ENCODE peak calls at places on chromosomes 11 and 22, in ten cellular contexts. J, F, C, H, G, I, S, K, U and O are unnamed samples.

GRCh38 chr11:106088896-106089295 is 11.4 kb downstream of the AASDHPPT start:
- DNase-seq in J (no peak), F (no peak), C (no peak), H (no peak), G (no peak), I (peak), S (no peak), K (no peak), U (no peak), O (no peak)

GRCh38 chr22:26527574-26528465 is 15.5 kb upstream of the TFIP11 start:
- DNase-seq in J (no peak), F (no peak), C (no peak), H (no peak), G (no peak), I (no peak), S (no peak), K (no peak), U (no peak), O (no peak)

GRCh38 chr11:9565822-9566560 is 7.5 kb upstream of the WEE1 start:
- DNase-seq in J (peak), F (peak), C (peak), H (peak), G (peak), I (peak), S (peak), K (peak), U (peak), O (peak)

GRCh38 chr22:49323751-49324415 is 503.8 kb downstream of the BRD1 start:
- DNase-seq in J (no peak), F (no peak), C (no peak), H (no peak), G (no peak), I (no peak), S (no peak), K (no peak), U (no peak), O (no peak)

GRCh38 chr11:9662273-9662672 is 1.6 kb upstream of the SWAP70 start:
- DNase-seq in J (no peak), F (peak), C (no peak), H (no peak), G (no peak), I (no peak), S (no peak), K (peak), U (no peak), O (peak)

GRCh38 chr11:64608260-64608538 is 17.2 kb downstream of the SLC22A12 start:
- DNase-seq in J (no peak), F (no peak), C (no peak), H (no peak), G (no peak), I (no peak), S (no peak), K (no peak), U (no peak), O (no peak)

GRCh38 chr22:40383905-40384304 is 13.5 kb downstream of the SGSM3 start:
- DNase-seq in J (no peak), F (peak), C (no peak), H (no peak), G (no peak), I (peak), S (no peak), K (no peak), U (peak), O (no peak)

GRCh38 chr11:10920875-10921274 is 63.0 kb upstream of the ZBED5 start:
- DNase-seq in J (no peak), F (no peak), C (no peak), H (no peak), G (no peak), I (no peak), S (no peak), K (no peak), U (no peak), O (no peak)

GRCh38 chr22:27982630-27983180 is 63.6 kb upstream of the PITPNB start:
- DNase-seq in J (no peak), F (no peak), C (no peak), H (no peak), G (no peak), I (no peak), S (no peak), K (no peak), U (no peak), O (no peak)

GRCh38 chr11:124600924-124601323 is 10.3 kb upstream of the PANX3 start:
- DNase-seq in J (no peak), F (no peak), C (no peak), H (no peak), G (no peak), I (no peak), S (no peak), K (no peak), U (no peak), O (no peak)

GRCh38 chr11:45900916-45901617 is 6.0 kb downstream of the FREY1 start:
- DNase-seq in J (no peak), F (no peak), C (no peak), H (no peak), G (peak), I (no peak), S (no peak), K (no peak), U (peak), O (no peak)

GRCh38 chr11:130979386-130979972 is 63.2 kb upstream of the SNX19 start:
- DNase-seq in J (no peak), F (peak), C (no peak), H (no peak), G (no peak), I (peak), S (no peak), K (no peak), U (peak), O (peak)

GRCh38 chr11:64415996-64416728 is 57.2 kb downstream of the RPS6KA4 start:
- DNase-seq in J (no peak), F (no peak), C (no peak), H (no peak), G (no peak), I (no peak), S (no peak), K (no peak), U (no peak), O (no peak)

GRCh38 chr11:85664561-85665481 is at the start of gene CREBZF:
- DNase-seq in J (peak), F (peak), C (peak), H (peak), G (peak), I (peak), S (peak), K (peak), U (peak), O (peak)

GRCh38 chr22:41991111-41991510 is 7.5 kb upstream of the WBP2NL start:
- DNase-seq in J (no peak), F (no peak), C (no peak), H (no peak), G (no peak), I (no peak), S (no peak), K (no peak), U (no peak), O (no peak)

GRCh38 chr11:35950082-35950481 is 6.2 kb downstream of the LDLRAD3 start:
- DNase-seq in J (no peak), F (no peak), C (no peak), H (no peak), G (no peak), I (no peak), S (no peak), K (no peak), U (no peak), O (no peak)

GRCh38 chr11:8799273-8799672 is 111.7 kb upstream of the AKIP1 start:
- DNase-seq in J (no peak), F (no peak), C (no peak), H (no peak), G (peak), I (no peak), S (no peak), K (no peak), U (no peak), O (no peak)

GRCh38 chr22:20989323-20990138 is 7.4 kb downstream of the LZTR1 start:
- DNase-seq in J (no peak), F (no peak), C (no peak), H (no peak), G (no peak), I (peak), S (no peak), K (peak), U (no peak), O (no peak)

GRCh38 chr22:48050836-48051235 is 1288.4 kb downstream of the TBC1D22A start:
- DNase-seq in J (no peak), F (no peak), C (no peak), H (no peak), G (no peak), I (no peak), S (no peak), K (no peak), U (no peak), O (no peak)

GRCh38 chr11:47524200-47524874 is 28.6 kb downstream of the CELF1 start:
- DNase-seq in J (no peak), F (peak), C (no peak), H (no peak), G (peak), I (no peak), S (no peak), K (no peak), U (no peak), O (no peak)

GRCh38 chr11:79242616-79243015 is 198.2 kb downstream of the TENM4 start:
- DNase-seq in J (no peak), F (peak), C (no peak), H (no peak), G (no peak), I (no peak), S (no peak), K (no peak), U (no peak), O (no peak)

GRCh38 chr11:2911088-2912037 is 17.9 kb downstream of the PHLDA2 start:
- DNase-seq in J (no peak), F (no peak), C (no peak), H (no peak), G (peak), I (no peak), S (no peak), K (no peak), U (no peak), O (no peak)

GRCh38 chr11:31340903-31341572 is 28.5 kb downstream of the DCDC1 start:
- DNase-seq in J (peak), F (peak), C (no peak), H (peak), G (peak), I (peak), S (no peak), K (peak), U (peak), O (peak)

GRCh38 chr11:75679566-75679965 is 10.7 kb upstream of the MAP6 start:
- DNase-seq in J (no peak), F (no peak), C (no peak), H (no peak), G (no peak), I (no peak), S (no peak), K (no peak), U (no peak), O (no peak)

GRCh38 chr11:58531865-58532341 is 24.0 kb upstream of the OR5B21 start:
- DNase-seq in J (no peak), F (no peak), C (no peak), H (no peak), G (no peak), I (no peak), S (no peak), K (no peak), U (no peak), O (no peak)

GRCh38 chr11:65310215-65310614 is 4.5 kb upstream of the CDC42EP2 start:
- DNase-seq in J (no peak), F (no peak), C (no peak), H (no peak), G (peak), I (no peak), S (no peak), K (no peak), U (no peak), O (no peak)

GRCh38 chr22:41517172-41518047 is 26.9 kb downstream of the POLR3H start:
- DNase-seq in J (no peak), F (peak), C (no peak), H (no peak), G (peak), I (peak), S (no peak), K (peak), U (peak), O (peak)

DNA sequence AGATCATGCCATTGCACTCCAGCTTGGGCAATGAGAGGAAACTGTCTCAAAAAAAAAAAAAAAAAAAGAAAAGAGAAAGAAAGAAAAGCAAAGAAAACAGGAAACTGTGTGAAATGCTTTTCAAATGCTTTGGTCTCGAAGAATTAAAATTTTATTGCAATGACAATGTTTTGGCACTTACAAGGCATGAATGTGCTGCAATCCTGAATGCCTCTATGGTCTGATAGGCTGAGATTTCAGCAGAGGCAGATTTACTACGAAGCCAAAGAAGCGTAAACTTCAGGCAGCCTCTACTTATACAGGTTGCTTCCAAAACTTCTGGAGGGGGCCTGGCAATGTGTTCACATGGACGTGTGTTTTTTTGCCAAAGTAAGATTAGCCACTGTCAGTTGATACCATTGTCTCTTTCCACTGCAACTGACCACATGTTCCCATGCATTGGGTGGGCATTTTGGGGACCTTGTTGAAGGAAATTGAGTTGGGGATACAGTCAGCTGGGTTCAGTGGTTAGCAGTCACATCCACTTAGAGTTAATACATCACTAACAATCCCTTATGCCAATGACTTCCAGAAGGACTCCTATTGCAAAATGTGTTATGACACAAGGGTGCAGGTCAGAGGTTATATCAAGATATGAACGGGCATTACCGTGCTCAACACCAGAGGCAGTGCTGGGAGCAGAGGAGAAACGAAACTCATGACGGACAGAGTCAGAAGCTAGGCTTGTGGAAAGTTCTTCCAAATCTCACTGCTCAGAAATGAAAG is 48.8 kb downstream of the ABTB2 start:
- DNase-seq in J (no peak), F (peak), C (peak), H (no peak), G (peak), I (no peak), S (no peak), K (no peak), U (peak), O (no peak)
- TF ChIP-seq CTCF in J (no peak), F (no peak), C (peak), H (no peak), G (no peak), I (no peak), S (no peak), K (no peak), U (peak), O (no peak)

GRCh38 chr11:121500275-121500674 is 47.5 kb upstream of the SORL1-AS1 start:
- DNase-seq in J (no peak), F (no peak), C (no peak), H (no peak), G (no peak), I (no peak), S (no peak), K (no peak), U (no peak), O (no peak)

GRCh38 chr11:121497176-121497995 is 44.6 kb upstream of the SORL1-AS1 start:
- DNase-seq in J (no peak), F (no peak), C (no peak), H (no peak), G (no peak), I (no peak), S (no peak), K (no peak), U (no peak), O (no peak)

GRCh38 chr11:121499405-121499804 is 46.6 kb upstream of the SORL1-AS1 start:
- DNase-seq in J (no peak), F (no peak), C (no peak), H (no peak), G (no peak), I (no peak), S (no peak), K (no peak), U (no peak), O (no peak)

GRCh38 chr11:121489823-121490222 is 37.1 kb upstream of the SORL1-AS1 start:
- DNase-seq in J (no peak), F (no peak), C (no peak), H (no peak), G (no peak), I (no peak), S (no peak), K (no peak), U (no peak), O (no peak)

GRCh38 chr11:121494355-121495099 is 41.8 kb upstream of the SORL1-AS1 start:
- DNase-seq in J (no peak), F (no peak), C (no peak), H (no peak), G (no peak), I (no peak), S (peak), K (peak), U (no peak), O (peak)
- H3K4me3 ChIP-seq in J (no peak), F (no peak), C (no peak), H (no peak), G (no peak), I (no peak), S (peak), K (no peak), U (no peak), O (peak)

DNA sequence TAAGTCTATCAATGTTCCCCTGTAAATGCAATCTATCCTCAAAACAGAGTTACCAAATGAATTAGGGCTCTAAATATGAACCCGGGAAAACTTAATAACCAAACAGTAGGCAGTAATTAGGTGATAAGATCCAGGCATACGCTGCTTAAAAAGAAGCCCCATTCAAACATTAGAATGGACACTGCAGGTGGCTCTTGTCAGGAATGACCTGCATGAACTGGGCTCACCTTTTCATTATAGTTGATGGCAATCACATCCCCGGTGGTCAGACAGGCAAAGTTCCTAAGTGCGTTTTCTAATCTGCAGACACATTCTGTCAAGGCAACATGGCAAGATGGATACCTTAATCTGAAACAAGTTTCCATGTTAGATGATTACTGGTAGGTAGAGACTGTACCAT is 14.0 kb downstream of the UFD1 start:
- DNase-seq in J (no peak), F (no peak), C (no peak), H (no peak), G (no peak), I (no peak), S (no peak), K (no peak), U (no peak), O (no peak)
- TF ChIP-seq CTCF in J (no peak), F (no peak), C (no peak), H (no peak), G (no peak), I (no peak), S (no peak), K (no peak), U (no peak), O (no peak)

GRCh38 chr11:67463680-67464410 is 5.2 kb downstream of the TMEM134 start:
- DNase-seq in J (no peak), F (no peak), C (no peak), H (peak), G (peak), I (no peak), S (no peak), K (peak), U (peak), O (peak)
- H3K4me3 ChIP-seq in J (peak), F (peak), C (peak), H (peak), G (no peak), I (no peak), S (peak), K (peak), U (peak), O (peak)

GRCh38 chr11:67286621-67287333 is 2.3 kb upstream of the ANKRD13D start:
- DNase-seq in J (no peak), F (no peak), C (no peak), H (no peak), G (no peak), I (no peak), S (no peak), K (peak), U (no peak), O (no peak)
- TF ChIP-seq CTCF in J (no peak), F (no peak), C (peak), H (no peak), G (no peak), I (no peak), S (no peak), K (no peak), U (no peak), O (no peak)